ENCODE peak calls at places on chromosomes 4 and X, in four cellular contexts. One of them, this sample, is unnamed.

GRCh38 chrX:133523094-133523493 is 107.8 kb upstream of the GPC4 start:
- DNase-seq in HepG2: no peak
- DNase-seq in H1: no peak
- DNase-seq in K562: no peak
- DNase-seq in this sample: no peak

GRCh38 chrX:68511255-68511654 is 12.4 kb downstream of the YIPF6 start:
- DNase-seq in HepG2: peak; percentile 30
- DNase-seq in K562: peak; percentile 29
- DNase-seq in H1: no peak
- DNase-seq in this sample: no peak

GRCh38 chr4:79597266-79597665 is 189.2 kb upstream of the GK2 start:
- DNase-seq in H1: no peak
- DNase-seq in HepG2: no peak
- DNase-seq in K562: no peak
- DNase-seq in this sample: no peak

GRCh38 chr4:5751918-5752802 is 41.2 kb downstream of the EVC start:
- DNase-seq in K562: no peak
- DNase-seq in HepG2: no peak
- DNase-seq in H1: peak; percentile 46
- DNase-seq in this sample: no peak

GRCh38 chrX:9464435-9465371 is at the start of gene TBL1X:
- DNase-seq in K562: peak; percentile 90
- DNase-seq in H1: no peak
- DNase-seq in HepG2: peak; percentile 37
- DNase-seq in this sample: no peak

GRCh38 chr4:5959221-5959982 is 58.8 kb downstream of the C4orf50 start:
- DNase-seq in HepG2: no peak
- DNase-seq in H1: no peak
- DNase-seq in K562: no peak
- DNase-seq in this sample: no peak

GRCh38 chr4:38785901-38786402 is 3.2 kb upstream of the TLR10 start:
- DNase-seq in HepG2: no peak
- DNase-seq in H1: no peak
- DNase-seq in K562: no peak
- DNase-seq in this sample: peak; percentile 63

GRCh38 chr4:118969359-118969758 is 80.7 kb downstream of the SYNPO2 start:
- DNase-seq in K562: no peak
- DNase-seq in HepG2: peak; percentile 11
- DNase-seq in H1: no peak
- DNase-seq in this sample: no peak

GRCh38 chr4:26482508-26483462 is 7.5 kb downstream of the CCKAR start:
- DNase-seq in H1: no peak
- DNase-seq in K562: no peak
- DNase-seq in HepG2: no peak
- DNase-seq in this sample: no peak

GRCh38 chrX:1045680-1046314 is 166.7 kb downstream of the CRLF2 start:
- DNase-seq in H1: no peak
- DNase-seq in HepG2: peak; percentile 14
- DNase-seq in K562: no peak
- DNase-seq in this sample: no peak

GRCh38 chr4:53558061-53558801 is 33.1 kb downstream of the LNX1 start:
- DNase-seq in HepG2: no peak
- DNase-seq in H1: no peak
- DNase-seq in K562: no peak
- DNase-seq in this sample: no peak

GRCh38 chrX:38560776-38561125 is 591 bp upstream of the TSPAN7 start:
- DNase-seq in K562: no peak
- DNase-seq in HepG2: no peak
- DNase-seq in H1: no peak
- DNase-seq in this sample: no peak

GRCh38 chrX:56728752-56729151 is 291 bp upstream of the NBDY start:
- DNase-seq in K562: no peak
- DNase-seq in HepG2: no peak
- DNase-seq in H1: no peak
- DNase-seq in this sample: no peak

GRCh38 chr4:137032242-137032641 is 500.1 kb downstream of the PCDH18 start:
- DNase-seq in K562: no peak
- DNase-seq in H1: no peak
- DNase-seq in HepG2: no peak
- DNase-seq in this sample: no peak

GRCh38 chr4:124079174-124079780 is 633.3 kb downstream of the ANKRD50 start:
- DNase-seq in K562: no peak
- DNase-seq in HepG2: no peak
- DNase-seq in H1: no peak
- DNase-seq in this sample: no peak

GRCh38 chrX:31435592-31435991 is 363.8 kb upstream of the FTHL17 start:
- DNase-seq in K562: no peak
- DNase-seq in H1: peak; percentile 56
- DNase-seq in HepG2: no peak
- DNase-seq in this sample: no peak

GRCh38 chr4:28378109-28378830 is 1517.6 kb downstream of the STIM2 start:
- DNase-seq in H1: no peak
- DNase-seq in HepG2: no peak
- DNase-seq in K562: no peak
- DNase-seq in this sample: no peak

GRCh38 chr4:39664828-39665731 is 26.4 kb upstream of the SMIM14 start:
- DNase-seq in K562: no peak
- DNase-seq in HepG2: peak; percentile 89
- DNase-seq in H1: no peak
- DNase-seq in this sample: no peak

GRCh38 chr4:145177906-145178538 is 2.4 kb downstream of the OTUD4 start:
- DNase-seq in HepG2: peak; percentile 71
- DNase-seq in K562: no peak
- DNase-seq in H1: no peak
- DNase-seq in this sample: no peak

GRCh38 chr4:38759790-38760122 is 23.0 kb downstream of the TLR10 start:
- DNase-seq in K562: no peak
- DNase-seq in H1: no peak
- DNase-seq in HepG2: no peak
- DNase-seq in this sample: no peak

GRCh38 chr4:26452565-26453531 is 37.4 kb downstream of the CCKAR start:
- DNase-seq in H1: no peak
- DNase-seq in K562: no peak
- DNase-seq in HepG2: no peak
- DNase-seq in this sample: no peak

GRCh38 chrX:65846974-65847373 is 179.5 kb downstream of the MSN start:
- DNase-seq in H1: no peak
- DNase-seq in HepG2: no peak
- DNase-seq in K562: no peak
- DNase-seq in this sample: no peak

GRCh38 chr4:185232370-185232769 is 23.0 kb downstream of the SNX25 start:
- DNase-seq in K562: no peak
- DNase-seq in H1: no peak
- DNase-seq in HepG2: no peak
- DNase-seq in this sample: no peak

GRCh38 chr4:67934628-67935027 is 28.7 kb downstream of the TMPRSS11A start:
- DNase-seq in H1: no peak
- DNase-seq in K562: no peak
- DNase-seq in HepG2: no peak
- DNase-seq in this sample: no peak

GRCh38 chrX:100911731-100912130 is 17.0 kb downstream of the XKRX start:
- DNase-seq in H1: no peak
- DNase-seq in K562: no peak
- DNase-seq in HepG2: no peak
- DNase-seq in this sample: no peak

GRCh38 chr4:182085051-182085480 is 158.1 kb upstream of the TENM3 start:
- DNase-seq in HepG2: no peak
- DNase-seq in K562: no peak
- DNase-seq in H1: peak; percentile 56
- DNase-seq in this sample: no peak

GRCh38 chr4:77177196-77177595 is 20.2 kb downstream of the CCNG2 start:
- DNase-seq in H1: no peak
- DNase-seq in HepG2: no peak
- DNase-seq in K562: no peak
- DNase-seq in this sample: no peak

GRCh38 chr4:113407409-113407808 is 354.1 kb downstream of the CAMK2D start:
- DNase-seq in H1: no peak
- DNase-seq in K562: no peak
- DNase-seq in HepG2: no peak
- DNase-seq in this sample: no peak

GRCh38 chr4:140213736-140214135 is 59.8 kb upstream of the MAML3 start:
- DNase-seq in K562: no peak
- DNase-seq in H1: no peak
- DNase-seq in HepG2: no peak
- DNase-seq in this sample: no peak
- TF ChIP-seq CBX5 in K562: no peak
- TF ChIP-seq CBX5 in H1: no peak
- TF ChIP-seq CBX5 in HepG2: no peak
- TF ChIP-seq CBX5 in this sample: no peak

GRCh38 chr4:88108747-88109122 is 49.7 kb downstream of the ABCG2 start:
- DNase-seq in K562: no peak
- DNase-seq in HepG2: no peak
- DNase-seq in H1: no peak
- DNase-seq in this sample: no peak

GRCh38 chr4:88109123-88109864 is 49.1 kb downstream of the ABCG2 start:
- DNase-seq in HepG2: peak; percentile 93
- DNase-seq in K562: no peak
- DNase-seq in H1: no peak
- DNase-seq in this sample: no peak

GRCh38 chr4:88104902-88105610 is 53.4 kb downstream of the ABCG2 start:
- DNase-seq in K562: no peak
- DNase-seq in HepG2: no peak
- DNase-seq in H1: no peak
- DNase-seq in this sample: no peak

GRCh38 chr4:88106205-88106604 is 52.2 kb downstream of the ABCG2 start:
- DNase-seq in H1: no peak
- DNase-seq in K562: no peak
- DNase-seq in HepG2: no peak
- DNase-seq in this sample: no peak

GRCh38 chr4:88107406-88108107 is 50.9 kb downstream of the ABCG2 start:
- DNase-seq in K562: no peak
- DNase-seq in H1: no peak
- DNase-seq in HepG2: peak; percentile 99
- DNase-seq in this sample: no peak
- TF ChIP-seq CBX5 in K562: no peak
- TF ChIP-seq CBX5 in H1: no peak
- TF ChIP-seq CBX5 in HepG2: peak; percentile 30
- TF ChIP-seq CBX5 in this sample: no peak

GRCh38 chrX:50431623-50432022 is 39.0 kb downstream of the DGKK start:
- DNase-seq in HepG2: peak; percentile 83
- DNase-seq in K562: no peak
- DNase-seq in H1: no peak
- DNase-seq in this sample: no peak

GRCh38 chrX:50436797-50437196 is 33.8 kb downstream of the DGKK start:
- DNase-seq in H1: no peak
- DNase-seq in HepG2: no peak
- DNase-seq in K562: no peak
- DNase-seq in this sample: no peak

GRCh38 chrX:50430917-50431316 is 39.7 kb downstream of the DGKK start:
- DNase-seq in H1: no peak
- DNase-seq in HepG2: peak; percentile 41
- DNase-seq in K562: no peak
- DNase-seq in this sample: no peak

DNA sequence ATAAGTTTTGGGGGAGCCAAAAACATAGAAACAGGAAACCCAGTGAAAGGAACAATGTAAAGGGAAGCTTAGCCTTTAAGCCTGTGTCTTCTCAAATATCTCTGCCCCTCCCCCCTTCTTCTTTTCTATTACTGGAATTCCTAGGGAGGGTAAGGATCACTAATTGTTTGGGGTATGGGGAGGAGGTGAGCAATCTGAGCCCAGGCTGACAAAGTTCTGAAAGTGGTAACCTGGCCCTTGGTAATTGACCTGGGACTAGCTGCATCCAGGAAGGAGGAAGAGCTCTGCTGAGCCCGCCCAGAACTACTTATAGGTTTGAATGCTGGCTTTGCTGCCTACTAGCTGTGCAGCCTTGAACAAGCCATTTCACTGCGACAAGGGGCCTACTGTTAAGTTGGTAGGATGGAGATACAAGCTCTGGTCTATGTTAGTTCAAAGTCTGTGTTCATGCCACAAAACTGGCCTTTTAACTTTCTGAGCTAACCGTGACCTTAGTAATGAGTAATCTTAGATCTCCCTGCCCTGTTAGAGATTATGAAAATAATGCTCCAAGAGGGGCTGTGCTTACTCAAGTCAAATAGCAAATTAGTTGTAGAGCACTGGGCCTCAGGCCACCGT is 37.8 kb downstream of the DGKK start:
- DNase-seq in H1: peak; percentile 29
- DNase-seq in K562: no peak
- DNase-seq in HepG2: peak; percentile 93
- DNase-seq in this sample: no peak
- TF ChIP-seq CBX5 in H1: no peak
- TF ChIP-seq CBX5 in K562: no peak
- TF ChIP-seq CBX5 in HepG2: no peak
- TF ChIP-seq CBX5 in this sample: no peak

GRCh38 chr4:92091335-92091734 is 212.4 kb upstream of the GRID2 start:
- DNase-seq in K562: no peak
- DNase-seq in H1: peak; percentile 7
- DNase-seq in HepG2: peak; percentile 21
- DNase-seq in this sample: no peak
- TF ChIP-seq CBX5 in K562: no peak
- TF ChIP-seq CBX5 in H1: no peak
- TF ChIP-seq CBX5 in HepG2: no peak
- TF ChIP-seq CBX5 in this sample: no peak

GRCh38 chr4:7138223-7139166 is 53.8 kb upstream of the SORCS2 start:
- DNase-seq in H1: no peak
- DNase-seq in K562: no peak
- DNase-seq in HepG2: no peak
- DNase-seq in this sample: no peak
- TF ChIP-seq CBX5 in H1: no peak
- TF ChIP-seq CBX5 in K562: no peak
- TF ChIP-seq CBX5 in HepG2: no peak
- TF ChIP-seq CBX5 in this sample: no peak

GRCh38 chr4:156553659-156554058 is 417.9 kb downstream of the PDGFC start:
- DNase-seq in HepG2: no peak
- DNase-seq in K562: no peak
- DNase-seq in H1: no peak
- DNase-seq in this sample: no peak
- TF ChIP-seq CBX5 in HepG2: no peak
- TF ChIP-seq CBX5 in K562: no peak
- TF ChIP-seq CBX5 in H1: no peak
- TF ChIP-seq CBX5 in this sample: no peak

DNA sequence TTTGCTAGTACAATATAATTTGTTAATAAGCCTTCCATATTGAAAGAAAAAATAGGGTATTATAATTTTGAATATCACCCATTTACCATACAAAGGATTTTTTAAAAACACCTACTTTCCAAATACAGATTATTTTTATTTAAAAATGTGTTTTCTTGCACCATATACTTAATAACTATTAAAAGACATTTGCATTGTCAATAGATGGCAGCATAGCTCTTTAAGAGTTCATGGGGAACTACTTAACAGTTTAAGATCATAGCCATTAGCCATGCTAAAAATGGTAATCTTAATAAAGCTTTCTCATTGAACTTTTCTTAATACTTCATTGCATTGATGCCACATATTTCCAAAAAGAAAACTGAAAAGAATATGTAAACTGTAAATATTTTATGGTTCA is 1995.9 kb downstream of the C4orf33 start:
- DNase-seq in K562: no peak
- DNase-seq in H1: no peak
- DNase-seq in HepG2: peak; percentile 19
- DNase-seq in this sample: no peak
- TF ChIP-seq CBX5 in K562: no peak
- TF ChIP-seq CBX5 in H1: no peak
- TF ChIP-seq CBX5 in HepG2: no peak
- TF ChIP-seq CBX5 in this sample: no peak

GRCh38 chr4:81606796-81607550 is 135.3 kb upstream of the RASGEF1B start:
- DNase-seq in K562: no peak
- DNase-seq in HepG2: no peak
- DNase-seq in H1: no peak
- DNase-seq in this sample: no peak
- TF ChIP-seq CBX5 in K562: no peak
- TF ChIP-seq CBX5 in HepG2: no peak
- TF ChIP-seq CBX5 in H1: no peak
- TF ChIP-seq CBX5 in this sample: no peak